ENCODE peak calls at places on chromosomes 6 and 20, in seven cellular contexts. J is pancreas; F is psoas muscle; H is spleen; R is CD8-positive, alpha-beta T cell; Z is upper lobe of right lung; N is breast epithelium. I is an unnamed sample.

GRCh38 chr20:58906894-58907293 is 54.4 kb downstream of the GNAS start:
- DNase-seq in J (no peak), F (no peak), H (no peak), R (no peak), Z (no peak), N (no peak), I (no peak)

GRCh38 chr6:19812512-19813119 is 24.6 kb upstream of the ID4 start:
- DNase-seq in J (no peak), F (no peak), H (no peak), R (no peak), Z (no peak), N (no peak), I (no peak)

GRCh38 chr6:2403546-2403945 is 158.1 kb upstream of the GMDS start:
- DNase-seq in J (no peak), F (no peak), H (no peak), R (no peak), Z (no peak), N (no peak), I (no peak)

GRCh38 chr20:48776306-48776705 is 51.5 kb downstream of the PREX1 start:
- DNase-seq in J (no peak), F (no peak), H (peak; percentile 75), R (no peak), Z (no peak), N (no peak), I (no peak)

GRCh38 chr6:39792501-39793450 is 600 bp downstream of the DAAM2 start:
- DNase-seq in J (peak; percentile 25), F (peak; percentile 34), H (no peak), R (no peak), Z (no peak), N (no peak), I (no peak)

GRCh38 chr6:13311155-13311554 is 17.2 kb downstream of the TBC1D7 start:
- DNase-seq in J (no peak), F (no peak), H (no peak), R (no peak), Z (no peak), N (no peak), I (no peak)

GRCh38 chr6:7893342-7893741 is 17.2 kb downstream of the TXNDC5 start:
- DNase-seq in J (no peak), F (no peak), H (peak; percentile 25), R (no peak), Z (no peak), N (no peak), I (no peak)

GRCh38 chr6:132132420-132132819 is 181.2 kb upstream of the CCN2 start:
- DNase-seq in J (no peak), F (no peak), H (no peak), R (no peak), Z (no peak), N (no peak), I (no peak)

GRCh38 chr6:124294572-124294971 is 490.9 kb downstream of the NKAIN2 start:
- DNase-seq in J (no peak), F (no peak), H (no peak), R (no peak), Z (no peak), N (no peak), I (no peak)

GRCh38 chr6:163094881-163095280 is 319.6 kb upstream of the QKI start:
- DNase-seq in J (no peak), F (no peak), H (no peak), R (no peak), Z (no peak), N (no peak), I (no peak)

GRCh38 chr20:60957621-60958020 is 294.4 kb upstream of the CDH4 start:
- DNase-seq in J (no peak), F (no peak), H (no peak), R (no peak), Z (no peak), N (no peak), I (peak; percentile 14)

GRCh38 chr20:12605751-12606150 is 403.0 kb upstream of the SPTLC3 start:
- DNase-seq in J (no peak), F (no peak), H (no peak), R (no peak), Z (no peak), N (no peak), I (no peak)

GRCh38 chr6:11434565-11435326 is 102.8 kb upstream of the TMEM170B start:
- DNase-seq in J (peak; percentile 35), F (no peak), H (no peak), R (no peak), Z (peak; percentile 73), N (peak; percentile 65), I (no peak)

GRCh38 chr6:132968419-132968950 is 154.1 kb downstream of the RPS12 start:
- DNase-seq in J (no peak), F (no peak), H (no peak), R (no peak), Z (no peak), N (no peak), I (no peak)

GRCh38 chr6:42318485-42318884 is 100.8 kb upstream of the MRPS10 start:
- DNase-seq in J (no peak), F (no peak), H (no peak), R (no peak), Z (no peak), N (no peak), I (no peak)

GRCh38 chr6:73299171-73300073 is 36.4 kb upstream of the KHDC1 start:
- DNase-seq in J (no peak), F (no peak), H (no peak), R (no peak), Z (no peak), N (no peak), I (no peak)

GRCh38 chr6:56400273-56400672 is 152.9 kb upstream of the COL21A1 start:
- DNase-seq in J (no peak), F (no peak), H (no peak), R (no peak), Z (no peak), N (no peak), I (no peak)

GRCh38 chr6:56401477-56402070 is 154.2 kb upstream of the COL21A1 start:
- DNase-seq in J (no peak), F (no peak), H (no peak), R (no peak), Z (no peak), N (no peak), I (no peak)

GRCh38 chr6:56399250-56399671 is 151.9 kb upstream of the COL21A1 start:
- DNase-seq in J (peak; percentile 41), F (no peak), H (no peak), R (no peak), Z (no peak), N (no peak), I (no peak)

GRCh38 chr6:56396435-56396834 is 149.1 kb upstream of the COL21A1 start:
- DNase-seq in J (no peak), F (no peak), H (no peak), R (no peak), Z (no peak), N (no peak), I (no peak)

DNA sequence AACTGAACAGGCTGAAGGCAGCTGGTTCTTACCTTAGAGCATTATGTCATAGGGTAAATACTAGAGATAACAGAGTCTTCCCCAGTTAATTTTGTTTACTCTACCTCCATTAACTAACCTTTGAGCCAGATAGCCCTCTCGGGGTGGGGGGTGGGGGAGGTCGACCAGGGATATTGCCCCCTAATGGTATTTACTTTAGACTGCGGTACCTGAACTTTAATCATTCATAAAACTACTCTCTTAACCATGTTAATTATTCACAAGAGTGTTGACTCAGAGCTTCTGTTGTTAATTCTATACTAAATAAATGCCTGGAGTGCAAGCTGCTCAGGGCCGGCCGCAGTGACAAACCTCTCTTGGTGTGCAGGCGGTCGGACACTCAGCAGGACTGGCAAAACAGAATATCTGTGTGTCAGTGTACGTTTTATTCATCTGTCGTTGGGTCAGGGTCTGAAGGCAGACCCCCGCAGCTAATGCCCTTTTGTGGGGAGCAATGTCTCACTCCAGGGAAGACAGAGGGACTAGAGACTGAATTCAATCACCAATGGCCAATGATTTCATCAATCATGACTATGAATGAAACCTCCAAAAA is 152.4 kb upstream of the COL21A1 start:
- DNase-seq in J (peak; percentile 52), F (no peak), H (no peak), R (no peak), Z (no peak), N (no peak), I (no peak)
- H3K27ac ChIP-seq in J (peak overlapping the region; percentile 42), F (no peak overlapping the region), H (no peak overlapping the region), R (no peak overlapping the region), Z (no peak overlapping the region), N (no peak overlapping the region), I (no peak overlapping the region)

GRCh38 chr20:46065006-46065405 is 24.8 kb downstream of the NCOA5 start:
- DNase-seq in J (no peak), F (no peak), H (no peak), R (no peak), Z (no peak), N (no peak), I (no peak)

GRCh38 chr20:46063652-46064054 is 26.1 kb downstream of the NCOA5 start:
- DNase-seq in J (no peak), F (no peak), H (no peak), R (no peak), Z (no peak), N (no peak), I (no peak)

GRCh38 chr20:46062151-46062550 is 27.6 kb downstream of the NCOA5 start:
- DNase-seq in J (no peak), F (no peak), H (no peak), R (no peak), Z (no peak), N (no peak), I (no peak)

GRCh38 chr20:46062621-46063020 is 27.1 kb downstream of the NCOA5 start:
- DNase-seq in J (no peak), F (no peak), H (no peak), R (no peak), Z (no peak), N (no peak), I (peak; percentile 73)

DNA sequence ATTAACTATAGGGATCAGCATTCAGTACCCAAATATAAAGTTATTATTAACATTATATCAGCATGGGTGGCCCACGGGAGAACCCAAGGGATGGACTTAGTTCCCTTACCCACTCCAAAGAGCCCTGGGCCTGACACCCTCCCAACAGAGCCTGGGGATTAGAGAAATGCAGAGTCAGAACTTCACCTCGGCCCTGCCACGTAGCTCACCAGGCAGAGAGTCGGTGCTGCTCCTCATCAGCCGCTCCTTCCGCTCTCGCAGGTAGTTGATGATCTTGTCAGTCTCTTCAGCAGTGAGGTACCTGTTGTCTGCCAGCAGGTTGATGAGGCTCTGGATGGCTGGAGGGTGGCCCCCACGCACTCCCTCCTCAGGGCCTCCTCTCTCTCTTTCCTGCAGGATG is 26.6 kb downstream of the NCOA5 start:
- DNase-seq in J (no peak), F (no peak), H (no peak), R (no peak), Z (no peak), N (no peak), I (peak; percentile 78)
- H3K36me3 ChIP-seq in J (peaks cover 22% of the 10 kb centered on the region), F (peaks cover 87% of the 10 kb centered on the region), H (peaks cover 71% of the 10 kb centered on the region), R (peaks cover 62% of the 10 kb centered on the region), Z (peaks cover 85% of the 10 kb centered on the region), N (peaks cover 42% of the 10 kb centered on the region), I (peaks cover 75% of the 10 kb centered on the region)

DNA sequence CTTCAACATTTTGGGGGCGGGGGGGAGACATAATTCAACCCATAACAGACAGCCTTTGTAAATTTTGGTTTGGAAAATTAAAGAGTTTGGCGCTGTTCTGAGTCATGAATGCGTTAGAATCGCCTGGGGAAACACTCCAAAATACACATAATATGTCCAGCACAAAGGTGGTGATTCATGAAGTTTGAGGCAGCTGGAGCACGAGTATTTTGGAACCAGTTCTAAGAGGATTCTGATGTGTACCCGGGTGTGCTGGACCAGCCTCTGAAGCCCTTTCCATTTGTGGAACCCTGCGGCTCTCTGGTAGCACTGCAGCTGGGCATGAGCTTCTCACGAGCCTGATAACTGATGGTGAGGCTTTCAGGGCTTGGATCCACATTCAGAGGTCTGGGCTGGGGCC is 4.7 kb downstream of the GMPR start:
- DNase-seq in J (no peak), F (no peak), H (no peak), R (no peak), Z (no peak), N (peak; percentile 63), I (no peak)
- H3K27ac ChIP-seq in J (no peak overlapping the region), F (peak overlapping the region; percentile 93), H (no peak overlapping the region), R (no peak overlapping the region), Z (no peak overlapping the region), N (peak overlapping the region; percentile 21), I (no peak overlapping the region)

GRCh38 chr20:35465976-35466375 is 10.6 kb downstream of the CEP250 start:
- DNase-seq in J (no peak), F (peak; percentile 59), H (no peak), R (no peak), Z (no peak), N (no peak), I (no peak)
- H3K36me3 ChIP-seq in J (no peaks in the 10 kb centered on the region), F (peaks cover 69% of the 10 kb centered on the region), H (peaks cover 30% of the 10 kb centered on the region), R (peaks cover 9% of the 10 kb centered on the region), Z (peaks cover 47% of the 10 kb centered on the region), N (no peaks in the 10 kb centered on the region), I (peaks cover 97% of the 10 kb centered on the region)

I was measured in RWPE2.